ENCODE peak calls at places on chromosomes 6 and 20, in four cellular contexts. U is fibroblast of pulmonary artery, Z is endothelial cell of umbilical vein, X is psoas muscle. T is an unnamed sample.

GRCh38 chr6:37696841-37697735 is 595 bp downstream of the MDGA1 start:
- DNase-seq in X (no peak), Z (peak; percentile 19), U (peak; percentile 10), T (no peak)

GRCh38 chr6:147759088-147759487 is 250.6 kb downstream of the SAMD5 start:
- DNase-seq in U (peak; percentile 8), X (no peak), Z (no peak), T (no peak)

GRCh38 chr6:32931211-32931610 is 9.6 kb downstream of the HLA-DMB start:
- DNase-seq in X (no peak), Z (no peak), U (no peak), T (no peak)

GRCh38 chr6:44609051-44609612 is 221.6 kb downstream of the CDC5L start:
- DNase-seq in X (no peak), U (no peak), Z (no peak), T (no peak)

GRCh38 chr6:142728910-142729481 is 216.0 kb downstream of the HIVEP2 start:
- DNase-seq in U (peak; percentile 89), Z (peak; percentile 95), X (no peak), T (no peak)

GRCh38 chr6:150016324-150017185 is 8.8 kb downstream of the RAET1L start:
- DNase-seq in U (peak; percentile 77), X (no peak), Z (peak; percentile 63), T (peak; percentile 65)

GRCh38 chr6:49556429-49556837 is 6.0 kb downstream of the C6orf141 start:
- DNase-seq in Z (peak; percentile 95), U (peak; percentile 65), X (no peak), T (peak; percentile 85)

GRCh38 chr6:9620263-9620662 is 794.6 kb downstream of the TFAP2A start:
- DNase-seq in U (no peak), X (no peak), Z (no peak), T (no peak)

GRCh38 chr20:33470866-33471265 is 19.0 kb upstream of the CBFA2T2 start:
- DNase-seq in Z (no peak), X (no peak), U (no peak), T (no peak)

GRCh38 chr20:35821807-35822242 is 50.0 kb downstream of the PHF20 start:
- DNase-seq in U (peak; percentile 70), Z (no peak), X (no peak), T (no peak)

GRCh38 chr6:87848616-87849015 is 146.6 kb upstream of the AKIRIN2 start:
- DNase-seq in U (peak; percentile 33), X (no peak), Z (peak; percentile 1), T (peak; percentile 50)

GRCh38 chr6:153140299-153140698 is 9.2 kb upstream of the RGS17 start:
- DNase-seq in U (no peak), Z (no peak), X (no peak), T (no peak)

GRCh38 chr6:10262505-10262904 is 152.4 kb downstream of the TFAP2A start:
- DNase-seq in X (no peak), U (no peak), Z (no peak), T (no peak)

GRCh38 chr6:113644861-113645575 is 212.1 kb upstream of the MARCKS start:
- DNase-seq in Z (no peak), X (no peak), U (peak; percentile 96), T (no peak)

GRCh38 chr20:51579137-51579536 is 36.6 kb upstream of the NFATC2 start:
- DNase-seq in X (no peak), Z (no peak), U (no peak), T (no peak)

GRCh38 chr20:49320460-49320859 is 42.6 kb upstream of the ZNFX1 start:
- DNase-seq in Z (peak; percentile 37), X (no peak), U (peak; percentile 71), T (no peak)

GRCh38 chr6:137767931-137768690 is 98.9 kb upstream of the TNFAIP3 start:
- DNase-seq in U (peak; percentile 63), Z (no peak), X (no peak), T (no peak)

GRCh38 chr6:153698637-153699036 is 340.4 kb upstream of the OPRM1 start:
- DNase-seq in U (no peak), X (no peak), Z (no peak), T (no peak)

GRCh38 chr6:154995241-154996162 is at the start of gene TIAM2:
- DNase-seq in U (no peak), Z (no peak), X (peak; percentile 64), T (no peak)

GRCh38 chr20:10217517-10218410 is 866 bp upstream of the SNAP25 start:
- DNase-seq in U (peak; percentile 90), X (no peak), Z (peak; percentile 65), T (no peak)

GRCh38 chr6:16568128-16568527 is 193.1 kb downstream of the ATXN1 start:
- DNase-seq in Z (no peak), X (no peak), U (no peak), T (no peak)

GRCh38 chr20:62305765-62306431 is 3.1 kb downstream of the ADRM1 start:
- DNase-seq in Z (no peak), U (no peak), X (no peak), T (no peak)

GRCh38 chr6:48560408-48560807 is 449.4 kb upstream of the PTCHD4 start:
- DNase-seq in Z (peak; percentile 50), U (peak; percentile 53), X (no peak), T (no peak)

GRCh38 chr6:135231469-135231844 is 50.3 kb downstream of the MYB start:
- DNase-seq in U (peak; percentile 14), Z (no peak), X (no peak), T (peak; percentile 53)

GRCh38 chr6:82767037-82767436 is 298.6 kb downstream of the UBE3D start:
- DNase-seq in U (no peak), Z (no peak), X (no peak), T (no peak)

GRCh38 chr20:58706150-58706892 is 13.7 kb downstream of the NPEPL1 start:
- DNase-seq in Z (no peak), U (no peak), X (peak; percentile 25), T (peak; percentile 10)

GRCh38 chr20:59602546-59603080 is 1.7 kb upstream of the PHACTR3 start:
- DNase-seq in U (no peak), X (no peak), Z (no peak), T (no peak)

GRCh38 chr20:31560900-31561598 is 44.0 kb upstream of the ID1 start:
- DNase-seq in X (peak; percentile 68), Z (peak; percentile 92), U (peak; percentile 93), T (no peak)

GRCh38 chr6:127554435-127555006 is 22.5 kb upstream of the C6orf58 start:
- DNase-seq in Z (peak; percentile 27), X (no peak), U (peak; percentile 64), T (no peak)

GRCh38 chr20:3739054-3739925 is 6.8 kb downstream of the HSPA12B start:
- DNase-seq in Z (peak; percentile 49), U (peak; percentile 27), X (peak; percentile 66), T (no peak)

GRCh38 chr20:17657898-17658647 is 24.0 kb downstream of the RRBP1 start:
- DNase-seq in Z (no peak), X (no peak), U (no peak), T (no peak)

GRCh38 chr6:43299338-43300293 is 1.6 kb downstream of the SLC22A7 start:
- DNase-seq in U (no peak), Z (no peak), X (no peak), T (no peak)

GRCh38 chr6:170132011-170132521 is 158.8 kb downstream of the DLL1 start:
- DNase-seq in X (no peak), Z (no peak), U (no peak), T (no peak)

GRCh38 chr6:132598473-132598872 is 8.9 kb upstream of the TAAR5 start:
- DNase-seq in X (no peak), U (no peak), Z (no peak), T (no peak)

GRCh38 chr6:70310063-70310694 is 7.3 kb upstream of the COL9A1 start:
- DNase-seq in U (peak; percentile 67), Z (peak; percentile 54), X (no peak), T (peak; percentile 24)

GRCh38 chr20:55160022-55160421 is 684.6 kb downstream of the DOK5 start:
- DNase-seq in X (no peak), U (no peak), Z (no peak), T (no peak)

GRCh38 chr6:56311525-56311924 is 64.1 kb upstream of the COL21A1 start:
- DNase-seq in U (no peak), X (no peak), Z (no peak), T (no peak)

GRCh38 chr6:157298325-157298724 is 25.0 kb downstream of the TMEM242 start:
- DNase-seq in X (no peak), Z (no peak), U (no peak), T (no peak)

DNA sequence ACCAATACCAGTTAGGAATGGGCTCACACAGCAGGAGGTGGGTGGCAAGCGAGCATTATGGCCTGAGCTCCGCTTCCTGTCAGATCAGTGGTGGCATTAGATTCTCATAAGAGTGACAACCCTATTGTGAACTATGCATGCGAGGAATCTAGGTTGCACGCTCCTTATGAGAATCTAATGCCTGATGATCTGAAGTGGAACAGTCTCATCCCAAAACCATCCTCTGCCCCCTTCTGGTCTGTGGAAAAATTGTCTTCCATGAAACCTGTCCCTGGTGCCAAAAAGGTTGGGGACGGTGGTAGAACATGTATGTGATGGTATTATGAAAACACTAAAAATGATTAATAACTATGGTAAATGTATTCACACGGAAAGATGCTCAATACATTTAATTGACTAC is 99.7 kb upstream of the HIVEP1 start:
- DNase-seq in X (no peak), U (no peak), Z (no peak), T (no peak)
- TF ChIP-seq CTCF in X (no peak), U (no peak), Z (no peak), T (no peak)

GRCh38 chr20:18909254-18909653 is 95.7 kb downstream of the SCP2D1 start:
- DNase-seq in X (no peak), Z (no peak), U (no peak), T (no peak)
- TF ChIP-seq CTCF in X (no peak), Z (no peak), U (no peak), T (no peak)

GRCh38 chr6:144219056-144219685 is 66.0 kb upstream of the UTRN start:
- DNase-seq in Z (peak; percentile 52), U (peak; percentile 76), X (no peak), T (no peak)
- TF ChIP-seq CTCF in Z (peak; percentile 39), U (peak; percentile 72), X (peak; percentile 61), T (peak; percentile 49)

DNA sequence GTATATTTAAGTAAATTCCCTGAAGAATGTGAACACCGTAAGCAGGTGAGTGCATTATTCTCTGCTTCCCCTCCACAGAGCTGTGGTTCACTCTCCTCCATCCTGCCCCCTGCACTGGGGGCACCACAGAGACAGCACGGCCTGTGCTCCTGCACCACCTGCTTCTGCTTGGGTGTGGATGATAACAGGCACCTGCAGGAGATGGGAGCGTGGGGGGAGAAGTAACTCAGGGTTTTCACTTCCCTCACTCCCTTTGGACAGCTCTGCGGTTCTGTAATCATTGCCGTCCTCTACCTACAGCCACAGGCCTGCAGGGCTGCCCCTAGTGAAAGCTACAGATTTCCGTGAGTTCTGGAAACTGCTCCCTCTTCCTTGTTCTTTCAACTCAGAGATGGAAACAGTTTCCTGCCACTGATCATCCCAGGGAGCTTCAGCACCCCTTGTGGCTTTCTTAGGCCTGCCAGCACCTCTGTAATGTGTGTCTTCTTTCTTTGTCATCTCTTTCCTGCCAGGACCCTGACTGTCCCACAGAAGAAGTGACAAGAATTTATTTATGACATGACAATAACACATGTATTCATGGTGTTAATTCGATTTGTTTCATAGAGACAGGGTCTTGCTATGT is 21.3 kb upstream of the MICB start:
- DNase-seq in X (no peak), U (no peak), Z (no peak), T (no peak)
- TF ChIP-seq CTCF in X (no peak), U (no peak), Z (no peak), T (no peak)

T was measured in colonic mucosa.